ENCODE peak calls at places on chromosomes 13 and 19, in eight cellular contexts. X is SJCRH30, K is GM23248, L is psoas muscle, Z is heart right ventricle, P is heart left ventricle, R is right cardiac atrium, J is thoracic aorta. T is an unnamed sample.

GRCh38 chr19:52451241-52451640 is 2.1 kb upstream of the ZNF578 start:
- DNase-seq in X (no peak), K (no peak), L (no peak), Z (no peak), P (no peak), R (no peak), J (no peak), T (no peak)

GRCh38 chr19:55632463-55632834 is 8.1 kb upstream of the ZNF784 start:
- DNase-seq in X (peak; percentile 92), K (peak; percentile 86), L (peak; percentile 73), Z (no peak), P (peak; percentile 85), R (peak; percentile 66), J (peak; percentile 97), T (peak; percentile 92)

GRCh38 chr13:20460744-20461143 is 64.9 kb downstream of the CRYL1 start:
- DNase-seq in X (peak; percentile 45), K (no peak), L (no peak), Z (no peak), P (no peak), R (no peak), J (no peak), T (no peak)

GRCh38 chr13:75461314-75461713 is 20.7 kb downstream of the TBC1D4 start:
- DNase-seq in X (no peak), K (no peak), L (no peak), Z (no peak), P (no peak), R (no peak), J (no peak), T (no peak)

GRCh38 chr19:38273499-38273898 is 9.1 kb downstream of the SPINT2 start:
- DNase-seq in X (no peak), K (no peak), L (no peak), Z (no peak), P (no peak), R (peak; percentile 4), J (no peak), T (no peak)

GRCh38 chr13:54194233-54195024 is 1165.8 kb downstream of the OLFM4 start:
- DNase-seq in X (no peak), K (no peak), L (no peak), Z (no peak), P (no peak), R (no peak), J (no peak), T (no peak)

GRCh38 chr13:52916483-52916990 is 68.1 kb upstream of the PCDH8 start:
- DNase-seq in X (no peak), K (no peak), L (no peak), Z (no peak), P (no peak), R (no peak), J (no peak), T (no peak)

GRCh38 chr19:49871349-49871985 is 4.1 kb upstream of the PNKP start:
- DNase-seq in X (no peak), K (peak; percentile 35), L (no peak), Z (peak; percentile 15), P (no peak), R (peak; percentile 56), J (no peak), T (no peak)

GRCh38 chr19:46716013-46716671 is 772 bp downstream of the PRKD2 start:
- DNase-seq in X (peak; percentile 30), K (peak; percentile 71), L (no peak), Z (no peak), P (no peak), R (peak; percentile 62), J (no peak), T (no peak)

GRCh38 chr13:65090191-65090590 is 2139.9 kb downstream of the PCDH9 start:
- DNase-seq in X (no peak), K (no peak), L (no peak), Z (no peak), P (no peak), R (no peak), J (no peak), T (no peak)

GRCh38 chr13:84686458-84686857 is 804.2 kb upstream of the SLITRK1 start:
- DNase-seq in X (no peak), K (no peak), L (no peak), Z (no peak), P (no peak), R (no peak), J (no peak), T (no peak)

GRCh38 chr13:100954430-100955361 is 280.1 kb upstream of the TMTC4 start:
- DNase-seq in X (no peak), K (no peak), L (no peak), Z (no peak), P (no peak), R (no peak), J (no peak), T (no peak)

GRCh38 chr13:98992355-98992754 is 14.5 kb upstream of the DOCK9 start:
- DNase-seq in X (no peak), K (no peak), L (no peak), Z (no peak), P (no peak), R (no peak), J (no peak), T (no peak)

GRCh38 chr19:56639217-56639616 is 3.7 kb upstream of the SMIM17 start:
- DNase-seq in X (peak; percentile 44), K (peak; percentile 24), L (no peak), Z (no peak), P (no peak), R (no peak), J (no peak), T (no peak)

GRCh38 chr19:51552996-51553725 is 17.9 kb upstream of the ZNF175 start:
- DNase-seq in X (peak; percentile 76), K (peak; percentile 76), L (peak; percentile 71), Z (peak; percentile 79), P (peak; percentile 49), R (peak; percentile 89), J (no peak), T (peak; percentile 6)

GRCh38 chr13:24112791-24113190 is 47.7 kb upstream of the SPATA13 start:
- DNase-seq in X (no peak), K (no peak), L (no peak), Z (no peak), P (no peak), R (no peak), J (no peak), T (no peak)

GRCh38 chr13:101763191-101763590 is 310.7 kb downstream of the ITGBL1 start:
- DNase-seq in X (no peak), K (no peak), L (no peak), Z (no peak), P (no peak), R (no peak), J (no peak), T (no peak)

GRCh38 chr19:35717665-35718344 is at the start of gene KMT2B:
- DNase-seq in X (no peak), K (no peak), L (peak; percentile 98), Z (no peak), P (no peak), R (no peak), J (no peak), T (no peak)

GRCh38 chr19:35354898-35355297 is 3.4 kb upstream of the FFAR3 start:
- DNase-seq in X (no peak), K (no peak), L (no peak), Z (no peak), P (no peak), R (no peak), J (no peak), T (no peak)

GRCh38 chr13:50127726-50128291 is 112.6 kb downstream of the KCNRG start:
- DNase-seq in X (no peak), K (no peak), L (no peak), Z (no peak), P (no peak), R (peak; percentile 60), J (no peak), T (no peak)

GRCh38 chr13:79593611-79594275 is 112.8 kb downstream of the NDFIP2 start:
- DNase-seq in X (peak; percentile 80), K (peak; percentile 82), L (no peak), Z (no peak), P (no peak), R (no peak), J (no peak), T (no peak)

GRCh38 chr19:45935267-45935666 is 20.7 kb upstream of the NANOS2 start:
- DNase-seq in X (no peak), K (no peak), L (peak; percentile 49), Z (no peak), P (no peak), R (no peak), J (no peak), T (no peak)

GRCh38 chr13:79451500-79451962 is 29.4 kb upstream of the NDFIP2 start:
- DNase-seq in X (peak; percentile 38), K (peak; percentile 98), L (no peak), Z (no peak), P (no peak), R (no peak), J (no peak), T (peak; percentile 80)

GRCh38 chr19:6312018-6312417 is 21.4 kb downstream of the ACER1 start:
- DNase-seq in X (no peak), K (no peak), L (no peak), Z (no peak), P (no peak), R (no peak), J (no peak), T (no peak)
- H3K9me3 ChIP-seq in X (no peaks in the 10 kb centered on the region), K (no peaks in the 10 kb centered on the region), L (peaks cover 4% of the 10 kb centered on the region), Z (peaks cover 6% of the 10 kb centered on the region), P (no peaks in the 10 kb centered on the region), R (peaks cover 2% of the 10 kb centered on the region), J (no peaks in the 10 kb centered on the region), T (no peaks in the 10 kb centered on the region)

GRCh38 chr13:34038326-34039068 is 220.5 kb downstream of the RFC3 start:
- DNase-seq in X (no peak), K (no peak), L (no peak), Z (no peak), P (no peak), R (no peak), J (no peak), T (no peak)

GRCh38 chr13:34035178-34035577 is 217.2 kb downstream of the RFC3 start:
- DNase-seq in X (no peak), K (no peak), L (no peak), Z (no peak), P (no peak), R (no peak), J (no peak), T (no peak)

GRCh38 chr13:34039678-34040077 is 221.7 kb downstream of the RFC3 start:
- DNase-seq in X (no peak), K (no peak), L (no peak), Z (no peak), P (no peak), R (no peak), J (no peak), T (no peak)

GRCh38 chr13:34035676-34036325 is 217.9 kb downstream of the RFC3 start:
- DNase-seq in X (no peak), K (peak; percentile 63), L (no peak), Z (no peak), P (no peak), R (no peak), J (no peak), T (no peak)

GRCh38 chr13:34037636-34038325 is 219.8 kb downstream of the RFC3 start:
- DNase-seq in X (no peak), K (peak; percentile 36), L (no peak), Z (no peak), P (no peak), R (no peak), J (no peak), T (no peak)
- H3K27ac ChIP-seq in X (no peak overlapping the region), K (no peak overlapping the region), L (no peak overlapping the region), Z (no peak overlapping the region), P (no peak overlapping the region), R (no peak overlapping the region), J (no peak overlapping the region), T (no peak overlapping the region)

GRCh38 chr13:28559636-28560259 is 64.8 kb upstream of the FLT1 start:
- DNase-seq in X (no peak), K (no peak), L (no peak), Z (no peak), P (no peak), R (no peak), J (no peak), T (no peak)
- H3K27me3 ChIP-seq in X (no peaks in the 10 kb centered on the region), K (no peaks in the 10 kb centered on the region), L (no peaks in the 10 kb centered on the region), Z (no peaks in the 10 kb centered on the region), P (no peaks in the 10 kb centered on the region), R (no peaks in the 10 kb centered on the region), J (no peaks in the 10 kb centered on the region), T (no peaks in the 10 kb centered on the region)

GRCh38 chr13:92572190-92572589 is 654.4 kb upstream of the GPC6 start:
- DNase-seq in X (no peak), K (no peak), L (no peak), Z (no peak), P (no peak), R (no peak), J (no peak), T (no peak)
- H3K9me3 ChIP-seq in X (no peaks in the 10 kb centered on the region), K (no peaks in the 10 kb centered on the region), L (no peaks in the 10 kb centered on the region), Z (no peaks in the 10 kb centered on the region), P (no peaks in the 10 kb centered on the region), R (no peaks in the 10 kb centered on the region), J (no peaks in the 10 kb centered on the region), T (no peaks in the 10 kb centered on the region)

T was measured in CD8-positive, alpha-beta memory T cell.